ENCODE peak calls at places on chromosomes 1 and 21, in nine cellular contexts. One of them, this sample, is unnamed.

GRCh38 chr1:244044423-244044822 is 6.7 kb upstream of the ZBTB18 start:
- DNase-seq in breast epithelium: no peak
- DNase-seq in astrocyte of the spinal cord: no peak
- DNase-seq in ovary: no peak
- DNase-seq in Caco-2: no peak
- DNase-seq in foreskin fibroblast: no peak
- DNase-seq in tibial nerve: no peak
- DNase-seq in OCI-LY7: no peak
- DNase-seq in GM12865: no peak
- DNase-seq in this sample: no peak

GRCh38 chr1:212512731-212513559 is 80.2 kb downstream of the NENF start:
- DNase-seq in breast epithelium: no peak
- DNase-seq in astrocyte of the spinal cord: peak; percentile 84
- DNase-seq in ovary: no peak
- DNase-seq in Caco-2: no peak
- DNase-seq in foreskin fibroblast: no peak
- DNase-seq in tibial nerve: no peak
- DNase-seq in OCI-LY7: no peak
- DNase-seq in GM12865: peak; percentile 26
- DNase-seq in this sample: no peak

GRCh38 chr1:53321366-53321765 is 6.5 kb downstream of the LRP8 start:
- DNase-seq in breast epithelium: no peak
- DNase-seq in astrocyte of the spinal cord: no peak
- DNase-seq in ovary: no peak
- DNase-seq in Caco-2: no peak
- DNase-seq in foreskin fibroblast: no peak
- DNase-seq in tibial nerve: no peak
- DNase-seq in OCI-LY7: peak; percentile 52
- DNase-seq in GM12865: peak; percentile 29
- DNase-seq in this sample: no peak

GRCh38 chr1:27400963-27401341 is 8.5 kb downstream of the GPR3 start:
- DNase-seq in breast epithelium: no peak
- DNase-seq in astrocyte of the spinal cord: no peak
- DNase-seq in ovary: no peak
- DNase-seq in Caco-2: no peak
- DNase-seq in foreskin fibroblast: no peak
- DNase-seq in tibial nerve: no peak
- DNase-seq in OCI-LY7: no peak
- DNase-seq in GM12865: no peak
- DNase-seq in this sample: no peak

GRCh38 chr1:210978316-210978993 is 155.5 kb downstream of the KCNH1 start:
- DNase-seq in breast epithelium: no peak
- DNase-seq in astrocyte of the spinal cord: no peak
- DNase-seq in ovary: no peak
- DNase-seq in Caco-2: no peak
- DNase-seq in foreskin fibroblast: no peak
- DNase-seq in tibial nerve: no peak
- DNase-seq in OCI-LY7: no peak
- DNase-seq in GM12865: no peak
- DNase-seq in this sample: peak; percentile 99

GRCh38 chr1:37501661-37502060 is 12.9 kb downstream of the MEAF6 start:
- DNase-seq in breast epithelium: no peak
- DNase-seq in astrocyte of the spinal cord: no peak
- DNase-seq in ovary: no peak
- DNase-seq in Caco-2: no peak
- DNase-seq in foreskin fibroblast: no peak
- DNase-seq in tibial nerve: no peak
- DNase-seq in OCI-LY7: no peak
- DNase-seq in GM12865: no peak
- DNase-seq in this sample: no peak

GRCh38 chr1:91578320-91579109 is 77.9 kb downstream of the CDC7 start:
- DNase-seq in breast epithelium: no peak
- DNase-seq in astrocyte of the spinal cord: no peak
- DNase-seq in ovary: no peak
- DNase-seq in Caco-2: no peak
- DNase-seq in foreskin fibroblast: peak; percentile 33
- DNase-seq in tibial nerve: no peak
- DNase-seq in OCI-LY7: no peak
- DNase-seq in GM12865: no peak
- DNase-seq in this sample: no peak

GRCh38 chr1:161153682-161154337 is at the start of gene UFC1:
- DNase-seq in breast epithelium: peak; percentile 79
- DNase-seq in astrocyte of the spinal cord: peak; percentile 94
- DNase-seq in ovary: peak; percentile 77
- DNase-seq in Caco-2: peak; percentile 88
- DNase-seq in foreskin fibroblast: peak; percentile 78
- DNase-seq in tibial nerve: peak; percentile 66
- DNase-seq in OCI-LY7: peak; percentile 95
- DNase-seq in GM12865: peak; percentile 95
- DNase-seq in this sample: peak; percentile 78

GRCh38 chr1:166164995-166165660 is 1.7 kb downstream of the FAM78B start:
- DNase-seq in breast epithelium: no peak
- DNase-seq in astrocyte of the spinal cord: peak; percentile 61
- DNase-seq in ovary: peak; percentile 21
- DNase-seq in Caco-2: no peak
- DNase-seq in foreskin fibroblast: peak; percentile 58
- DNase-seq in tibial nerve: peak; percentile 15
- DNase-seq in OCI-LY7: peak; percentile 3
- DNase-seq in GM12865: peak; percentile 68
- DNase-seq in this sample: no peak

GRCh38 chr1:58968360-58968952 is 184.6 kb upstream of the JUN start:
- DNase-seq in breast epithelium: peak; percentile 70
- DNase-seq in astrocyte of the spinal cord: peak; percentile 55
- DNase-seq in ovary: peak; percentile 84
- DNase-seq in Caco-2: no peak
- DNase-seq in foreskin fibroblast: peak; percentile 36
- DNase-seq in tibial nerve: peak; percentile 62
- DNase-seq in OCI-LY7: peak; percentile 90
- DNase-seq in GM12865: peak; percentile 95
- DNase-seq in this sample: peak; percentile 56

GRCh38 chr1:99619583-99619982 is 26.3 kb upstream of the PALMD start:
- DNase-seq in breast epithelium: no peak
- DNase-seq in astrocyte of the spinal cord: no peak
- DNase-seq in ovary: no peak
- DNase-seq in Caco-2: no peak
- DNase-seq in foreskin fibroblast: no peak
- DNase-seq in tibial nerve: no peak
- DNase-seq in OCI-LY7: no peak
- DNase-seq in GM12865: no peak
- DNase-seq in this sample: no peak

GRCh38 chr21:29342394-29342957 is 43.8 kb downstream of the BACH1 start:
- DNase-seq in breast epithelium: no peak
- DNase-seq in astrocyte of the spinal cord: peak; percentile 98
- DNase-seq in ovary: no peak
- DNase-seq in Caco-2: no peak
- DNase-seq in foreskin fibroblast: peak; percentile 98
- DNase-seq in tibial nerve: peak; percentile 19
- DNase-seq in OCI-LY7: no peak
- DNase-seq in GM12865: peak; percentile 79
- DNase-seq in this sample: no peak

GRCh38 chr1:71047635-71048607 is at the start of gene PTGER3:
- DNase-seq in breast epithelium: peak; percentile 50
- DNase-seq in astrocyte of the spinal cord: no peak
- DNase-seq in ovary: peak; percentile 54
- DNase-seq in Caco-2: peak; percentile 57
- DNase-seq in foreskin fibroblast: no peak
- DNase-seq in tibial nerve: no peak
- DNase-seq in OCI-LY7: no peak
- DNase-seq in GM12865: no peak
- DNase-seq in this sample: no peak

GRCh38 chr1:17958704-17959103 is 148.9 kb upstream of the IGSF21 start:
- DNase-seq in breast epithelium: no peak
- DNase-seq in astrocyte of the spinal cord: no peak
- DNase-seq in ovary: no peak
- DNase-seq in Caco-2: no peak
- DNase-seq in foreskin fibroblast: no peak
- DNase-seq in tibial nerve: no peak
- DNase-seq in OCI-LY7: peak; percentile 9
- DNase-seq in GM12865: no peak
- DNase-seq in this sample: no peak

GRCh38 chr21:45622416-45623097 is 21.0 kb upstream of the PCBP3 start:
- DNase-seq in breast epithelium: no peak
- DNase-seq in astrocyte of the spinal cord: no peak
- DNase-seq in ovary: peak; percentile 5
- DNase-seq in Caco-2: no peak
- DNase-seq in foreskin fibroblast: no peak
- DNase-seq in tibial nerve: no peak
- DNase-seq in OCI-LY7: no peak
- DNase-seq in GM12865: no peak
- DNase-seq in this sample: no peak

GRCh38 chr21:36917487-36918158 is 48.8 kb downstream of the HLCS start:
- DNase-seq in breast epithelium: no peak
- DNase-seq in astrocyte of the spinal cord: peak; percentile 68
- DNase-seq in ovary: no peak
- DNase-seq in Caco-2: peak; percentile 60
- DNase-seq in foreskin fibroblast: peak; percentile 36
- DNase-seq in tibial nerve: no peak
- DNase-seq in OCI-LY7: no peak
- DNase-seq in GM12865: peak; percentile 8
- DNase-seq in this sample: no peak

GRCh38 chr1:154954541-154954940 is 1.4 kb downstream of the PBXIP1 start:
- DNase-seq in breast epithelium: no peak
- DNase-seq in astrocyte of the spinal cord: no peak
- DNase-seq in ovary: no peak
- DNase-seq in Caco-2: no peak
- DNase-seq in foreskin fibroblast: no peak
- DNase-seq in tibial nerve: no peak
- DNase-seq in OCI-LY7: no peak
- DNase-seq in GM12865: no peak
- DNase-seq in this sample: no peak
- H3K4me3 ChIP-seq in breast epithelium: peak overlapping the region; percentile 52
- H3K4me3 ChIP-seq in astrocyte of the spinal cord: no peak overlapping the region
- H3K4me3 ChIP-seq in ovary: no peak overlapping the region
- H3K4me3 ChIP-seq in Caco-2: no peak overlapping the region
- H3K4me3 ChIP-seq in foreskin fibroblast: peak overlapping the region; percentile 91
- H3K4me3 ChIP-seq in tibial nerve: no peak overlapping the region
- H3K4me3 ChIP-seq in OCI-LY7: peak overlapping the region; percentile 72
- H3K4me3 ChIP-seq in GM12865: peak overlapping the region; percentile 85
- H3K4me3 ChIP-seq in this sample: no peak overlapping the region

DNA sequence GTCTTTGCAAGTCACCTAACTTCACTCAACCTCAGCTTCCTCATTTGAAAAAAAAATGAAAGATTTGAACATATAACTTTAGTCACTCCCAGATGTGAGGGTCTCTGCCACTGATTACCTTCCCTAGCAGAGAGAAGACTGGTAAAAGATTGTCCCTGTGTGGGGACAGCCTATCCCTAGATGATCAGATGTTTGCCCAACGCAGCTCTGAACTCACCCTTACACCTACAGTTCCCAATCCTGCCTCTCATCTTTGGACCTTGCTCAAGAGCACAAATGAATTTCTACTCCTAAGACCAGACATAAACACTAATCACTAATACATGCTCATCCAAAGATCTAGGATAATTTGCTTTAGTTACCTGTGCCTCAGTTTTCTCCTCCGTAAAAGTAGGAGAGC is 25.2 kb upstream of the DUSP23 start:
- DNase-seq in breast epithelium: no peak
- DNase-seq in astrocyte of the spinal cord: no peak
- DNase-seq in ovary: no peak
- DNase-seq in Caco-2: no peak
- DNase-seq in foreskin fibroblast: no peak
- DNase-seq in tibial nerve: no peak
- DNase-seq in OCI-LY7: no peak
- DNase-seq in GM12865: no peak
- DNase-seq in this sample: no peak
- TF ChIP-seq CTCF in breast epithelium: no peak
- TF ChIP-seq CTCF in astrocyte of the spinal cord: no peak
- TF ChIP-seq CTCF in ovary: no peak
- TF ChIP-seq CTCF in Caco-2: no peak
- TF ChIP-seq CTCF in foreskin fibroblast: no peak
- TF ChIP-seq CTCF in tibial nerve: no peak
- TF ChIP-seq CTCF in OCI-LY7: no peak
- TF ChIP-seq CTCF in GM12865: no peak
- TF ChIP-seq CTCF in this sample: no peak

GRCh38 chr1:220747426-220748090 is 564 bp upstream of the MTARC2 start:
- DNase-seq in breast epithelium: no peak
- DNase-seq in astrocyte of the spinal cord: no peak
- DNase-seq in ovary: no peak
- DNase-seq in Caco-2: no peak
- DNase-seq in foreskin fibroblast: no peak
- DNase-seq in tibial nerve: no peak
- DNase-seq in OCI-LY7: no peak
- DNase-seq in GM12865: no peak
- DNase-seq in this sample: no peak
- H3K4me3 ChIP-seq in breast epithelium: peak overlapping the region; percentile 81
- H3K4me3 ChIP-seq in astrocyte of the spinal cord: peak overlapping the region; percentile 65
- H3K4me3 ChIP-seq in ovary: peak overlapping the region; percentile 52
- H3K4me3 ChIP-seq in Caco-2: peak overlapping the region; percentile 59
- H3K4me3 ChIP-seq in foreskin fibroblast: peak overlapping the region; percentile 80
- H3K4me3 ChIP-seq in tibial nerve: peak overlapping the region; percentile 80
- H3K4me3 ChIP-seq in OCI-LY7: no peak overlapping the region
- H3K4me3 ChIP-seq in GM12865: peak overlapping the region; percentile 70
- H3K4me3 ChIP-seq in this sample: peak overlapping the region; percentile 82

DNA sequence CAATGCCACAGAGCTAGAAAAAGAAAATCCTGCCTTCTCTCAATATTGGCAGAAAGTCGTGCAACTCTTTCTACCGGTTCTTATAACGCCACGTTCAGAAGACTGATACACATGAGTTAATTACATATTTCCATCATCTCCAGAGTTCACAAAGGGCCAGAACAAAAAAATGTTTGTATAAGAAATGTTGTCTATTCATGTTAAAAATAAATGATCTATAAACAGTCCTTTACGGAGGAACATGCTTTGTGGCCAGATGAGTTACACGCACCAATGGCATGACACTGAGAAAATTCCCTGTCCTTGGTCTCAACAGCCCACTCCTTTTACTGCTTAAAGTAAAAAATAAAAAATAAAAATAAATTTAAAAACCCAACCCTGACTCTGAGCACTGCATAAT is 29.5 kb downstream of the C2CD2 start:
- DNase-seq in breast epithelium: no peak
- DNase-seq in astrocyte of the spinal cord: peak; percentile 46
- DNase-seq in ovary: no peak
- DNase-seq in Caco-2: no peak
- DNase-seq in foreskin fibroblast: no peak
- DNase-seq in tibial nerve: no peak
- DNase-seq in OCI-LY7: no peak
- DNase-seq in GM12865: no peak
- DNase-seq in this sample: no peak
- TF ChIP-seq CTCF in breast epithelium: no peak
- TF ChIP-seq CTCF in astrocyte of the spinal cord: no peak
- TF ChIP-seq CTCF in ovary: no peak
- TF ChIP-seq CTCF in Caco-2: no peak
- TF ChIP-seq CTCF in foreskin fibroblast: no peak
- TF ChIP-seq CTCF in tibial nerve: no peak
- TF ChIP-seq CTCF in OCI-LY7: no peak
- TF ChIP-seq CTCF in GM12865: no peak
- TF ChIP-seq CTCF in this sample: no peak

DNA sequence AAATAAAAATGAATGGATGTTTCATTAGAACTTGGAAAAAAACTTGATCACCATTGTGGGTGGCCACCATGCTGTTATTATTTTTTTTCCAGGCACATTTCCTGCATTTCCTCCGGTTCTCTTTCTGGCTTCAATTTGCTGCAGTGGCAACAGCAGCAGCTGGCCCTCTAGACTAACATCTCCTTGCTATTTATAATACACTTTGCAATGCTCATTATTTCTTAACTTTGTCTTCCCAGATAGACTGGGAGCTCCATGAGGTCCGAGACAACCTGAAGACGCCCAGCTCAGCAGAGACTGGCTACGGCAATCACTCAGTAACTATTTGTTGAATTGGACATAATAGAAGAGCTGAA is 53.4 kb upstream of the ATP5PO start:
- DNase-seq in breast epithelium: no peak
- DNase-seq in astrocyte of the spinal cord: no peak
- DNase-seq in ovary: no peak
- DNase-seq in Caco-2: no peak
- DNase-seq in foreskin fibroblast: no peak
- DNase-seq in tibial nerve: no peak
- DNase-seq in OCI-LY7: no peak
- DNase-seq in GM12865: no peak
- DNase-seq in this sample: no peak
- H3K4me3 ChIP-seq in breast epithelium: no peak overlapping the region
- H3K4me3 ChIP-seq in astrocyte of the spinal cord: no peak overlapping the region
- H3K4me3 ChIP-seq in ovary: no peak overlapping the region
- H3K4me3 ChIP-seq in Caco-2: no peak overlapping the region
- H3K4me3 ChIP-seq in foreskin fibroblast: no peak overlapping the region
- H3K4me3 ChIP-seq in tibial nerve: no peak overlapping the region
- H3K4me3 ChIP-seq in OCI-LY7: no peak overlapping the region
- H3K4me3 ChIP-seq in GM12865: no peak overlapping the region
- H3K4me3 ChIP-seq in this sample: peak overlapping the region; percentile 21